ENCODE peak calls at places on chromosomes 6 and 20, in seven cellular contexts. L is T-helper 2 cell; I is effector memory CD8-positive, alpha-beta T cell; P is WTC11; U is GM04503; G is stimulated activated effector memory CD8-positive, alpha-beta T cell treated with anti-CD3 and anti-CD28 coated beads, Interleukin-12 subunit alpha, Interleukin-12 subunit beta, amount 100 ng/mL, for 72 hours; E is foreskin fibroblast. X is an unnamed sample.

GRCh38 chr6:70079241-70079640 is 212.9 kb downstream of the COL19A1 start:
- DNase-seq in I (no peak), L (no peak), E (no peak), U (no peak), G (no peak), P (no peak), X (no peak)

GRCh38 chr6:130009148-130009547 is 9.2 kb upstream of the L3MBTL3 start:
- DNase-seq in L (no peak), U (no peak), P (no peak), E (no peak), G (no peak), I (no peak), X (no peak)

GRCh38 chr6:23418095-23418494 is 707.9 kb upstream of the NRSN1 start:
- DNase-seq in P (no peak), G (no peak), I (no peak), L (no peak), U (no peak), E (no peak), X (no peak)

GRCh38 chr6:138162104-138162946 is 586 bp downstream of the ARFGEF3 start:
- DNase-seq in I (no peak), P (peak), E (peak), G (no peak), L (no peak), U (no peak), X (peak)

GRCh38 chr6:94389218-94389617 is 969.9 kb upstream of the EPHA7 start:
- DNase-seq in I (no peak), L (no peak), P (no peak), U (no peak), E (no peak), G (no peak), X (no peak)

GRCh38 chr6:41648921-41649320 is 10.7 kb downstream of the MDFI start:
- DNase-seq in E (no peak), U (no peak), I (no peak), L (no peak), P (no peak), G (no peak), X (no peak)

GRCh38 chr20:43583982-43584432 is 6.7 kb upstream of the IFT52 start:
- DNase-seq in E (peak), G (no peak), P (no peak), U (peak), I (no peak), L (no peak), X (peak)

GRCh38 chr6:31544676-31545075 is 1.7 kb downstream of the ATP6V1G2 start:
- DNase-seq in E (no peak), P (no peak), L (no peak), G (no peak), U (no peak), I (no peak), X (no peak)

GRCh38 chr6:135163440-135163738 is 17.7 kb upstream of the MYB start:
- DNase-seq in P (no peak), U (no peak), L (no peak), E (no peak), I (peak), G (peak), X (no peak)

GRCh38 chr6:15653581-15653980 is 9.2 kb downstream of the DTNBP1 start:
- DNase-seq in E (no peak), G (no peak), U (no peak), P (no peak), L (no peak), I (no peak), X (no peak)

GRCh38 chr20:21074605-21075336 is 31.4 kb downstream of the LINC00237 start:
- DNase-seq in P (no peak), U (no peak), I (no peak), L (no peak), E (no peak), G (no peak), X (no peak)

GRCh38 chr6:1611322-1611571 is 1.5 kb downstream of the FOXC1 start:
- DNase-seq in L (no peak), P (peak), G (no peak), U (no peak), I (no peak), E (peak), X (no peak)

GRCh38 chr6:113645576-113645970 is 211.6 kb upstream of the MARCKS start:
- DNase-seq in U (peak), L (no peak), P (no peak), I (no peak), G (no peak), E (peak), X (peak)

GRCh38 chr6:32876603-32877002 is 22.6 kb downstream of the PSMB9 start:
- DNase-seq in G (no peak), U (no peak), P (no peak), I (no peak), E (no peak), L (no peak), X (no peak)

GRCh38 chr6:31585531-31585930 is 546 bp upstream of the LST1 start:
- DNase-seq in G (no peak), L (no peak), E (peak), I (no peak), U (no peak), P (peak), X (no peak)

GRCh38 chr6:89956182-89956581 is 61.9 kb downstream of the GJA10 start:
- DNase-seq in L (no peak), I (no peak), E (no peak), P (no peak), U (no peak), G (no peak), X (no peak)

GRCh38 chr6:5936611-5937010 is 70.1 kb downstream of the NRN1 start:
- DNase-seq in I (no peak), L (no peak), E (no peak), U (peak), G (no peak), P (no peak), X (no peak)

GRCh38 chr6:1390805-1391511 is 1.6 kb downstream of the FOXF2 start:
- DNase-seq in I (no peak), G (no peak), E (peak), L (no peak), U (no peak), P (peak), X (no peak)